ENCODE peak calls at places on chromosomes 16 and 17, in six cellular contexts. One of them, this sample, is unnamed. For H3K36me3 and H3K4me1, the result is how much of the 10 kb centered on the place peaks cover.

GRCh38 chr16:3908951-3909437 is 28.5 kb upstream of the CREBBP start:
- DNase-seq in kidney: no peak
- DNase-seq in IMR-90: no peak
- DNase-seq in CD8-positive, alpha-beta memory T cell: no peak
- DNase-seq in uterus: no peak
- DNase-seq in colonic mucosa: no peak
- DNase-seq in this sample: no peak

GRCh38 chr17:10604521-10604920 is 52.6 kb downstream of the MYH3 start:
- DNase-seq in kidney: no peak
- DNase-seq in IMR-90: no peak
- DNase-seq in CD8-positive, alpha-beta memory T cell: no peak
- DNase-seq in uterus: no peak
- DNase-seq in colonic mucosa: no peak
- DNase-seq in this sample: no peak

GRCh38 chr17:82351713-82352488 is 7.1 kb upstream of the TEX19 start:
- DNase-seq in kidney: peak
- DNase-seq in IMR-90: peak
- DNase-seq in CD8-positive, alpha-beta memory T cell: peak
- DNase-seq in uterus: peak
- DNase-seq in colonic mucosa: peak
- DNase-seq in this sample: peak

GRCh38 chr16:57240872-57241271 is 4.2 kb upstream of the ARL2BP start:
- DNase-seq in kidney: no peak
- DNase-seq in IMR-90: no peak
- DNase-seq in CD8-positive, alpha-beta memory T cell: no peak
- DNase-seq in uterus: no peak
- DNase-seq in colonic mucosa: no peak
- DNase-seq in this sample: no peak

GRCh38 chr17:66790476-66791061 is 44.3 kb upstream of the CACNG5 start:
- DNase-seq in kidney: no peak
- DNase-seq in IMR-90: no peak
- DNase-seq in CD8-positive, alpha-beta memory T cell: no peak
- DNase-seq in uterus: peak
- DNase-seq in colonic mucosa: no peak
- DNase-seq in this sample: no peak

GRCh38 chr16:28556914-28557320 is 3.2 kb downstream of the SGF29 start:
- DNase-seq in kidney: no peak
- DNase-seq in IMR-90: no peak
- DNase-seq in CD8-positive, alpha-beta memory T cell: no peak
- DNase-seq in uterus: no peak
- DNase-seq in colonic mucosa: no peak
- DNase-seq in this sample: no peak

GRCh38 chr16:84423416-84423837 is 55.1 kb downstream of the ATP2C2 start:
- DNase-seq in kidney: no peak
- DNase-seq in IMR-90: peak
- DNase-seq in CD8-positive, alpha-beta memory T cell: no peak
- DNase-seq in uterus: no peak
- DNase-seq in colonic mucosa: peak
- DNase-seq in this sample: no peak

GRCh38 chr17:50087246-50087911 is 7.8 kb upstream of the PDK2 start:
- DNase-seq in kidney: peak
- DNase-seq in IMR-90: peak
- DNase-seq in CD8-positive, alpha-beta memory T cell: peak
- DNase-seq in uterus: peak
- DNase-seq in colonic mucosa: peak
- DNase-seq in this sample: peak

GRCh38 chr16:67207857-67208524 is 9.1 kb downstream of the ELMO3 start:
- DNase-seq in kidney: peak
- DNase-seq in IMR-90: peak
- DNase-seq in CD8-positive, alpha-beta memory T cell: peak
- DNase-seq in uterus: no peak
- DNase-seq in colonic mucosa: no peak
- DNase-seq in this sample: no peak

GRCh38 chr17:50604470-50604869 is 30.2 kb upstream of the ABCC3 start:
- DNase-seq in kidney: peak
- DNase-seq in IMR-90: peak
- DNase-seq in CD8-positive, alpha-beta memory T cell: no peak
- DNase-seq in uterus: peak
- DNase-seq in colonic mucosa: peak
- DNase-seq in this sample: no peak

GRCh38 chr16:22016927-22017326 is 9.0 kb downstream of the MOSMO start:
- DNase-seq in kidney: no peak
- DNase-seq in IMR-90: no peak
- DNase-seq in CD8-positive, alpha-beta memory T cell: no peak
- DNase-seq in uterus: no peak
- DNase-seq in colonic mucosa: no peak
- DNase-seq in this sample: no peak

GRCh38 chr16:89945654-89946053 is 2.9 kb upstream of the DEF8 start:
- DNase-seq in kidney: no peak
- DNase-seq in IMR-90: no peak
- DNase-seq in CD8-positive, alpha-beta memory T cell: no peak
- DNase-seq in uterus: no peak
- DNase-seq in colonic mucosa: no peak
- DNase-seq in this sample: no peak

GRCh38 chr16:66551362-66551761 is 1.0 kb upstream of the CKLF start:
- DNase-seq in kidney: no peak
- DNase-seq in IMR-90: peak
- DNase-seq in CD8-positive, alpha-beta memory T cell: peak
- DNase-seq in uterus: no peak
- DNase-seq in colonic mucosa: peak
- DNase-seq in this sample: peak

GRCh38 chr16:49491111-49491670 is 117.6 kb downstream of the C16orf78 start:
- DNase-seq in kidney: no peak
- DNase-seq in IMR-90: no peak
- DNase-seq in CD8-positive, alpha-beta memory T cell: no peak
- DNase-seq in uterus: no peak
- DNase-seq in colonic mucosa: no peak
- DNase-seq in this sample: no peak

GRCh38 chr16:57029161-57030160 is 40.1 kb downstream of the NLRC5 start:
- DNase-seq in kidney: no peak
- DNase-seq in IMR-90: peak
- DNase-seq in CD8-positive, alpha-beta memory T cell: peak
- DNase-seq in uterus: no peak
- DNase-seq in colonic mucosa: no peak
- DNase-seq in this sample: no peak

GRCh38 chr16:87188104-87188503 is 129.1 kb downstream of the C16orf95 start:
- DNase-seq in kidney: no peak
- DNase-seq in IMR-90: no peak
- DNase-seq in CD8-positive, alpha-beta memory T cell: no peak
- DNase-seq in uterus: no peak
- DNase-seq in colonic mucosa: no peak
- DNase-seq in this sample: no peak

GRCh38 chr17:57111386-57111785 is 26.3 kb downstream of the AKAP1 start:
- DNase-seq in kidney: no peak
- DNase-seq in IMR-90: no peak
- DNase-seq in CD8-positive, alpha-beta memory T cell: no peak
- DNase-seq in uterus: no peak
- DNase-seq in colonic mucosa: no peak
- DNase-seq in this sample: no peak

GRCh38 chr16:52861614-52862022 is 191.1 kb downstream of the CHD9NB start:
- DNase-seq in kidney: no peak
- DNase-seq in IMR-90: no peak
- DNase-seq in CD8-positive, alpha-beta memory T cell: no peak
- DNase-seq in uterus: no peak
- DNase-seq in colonic mucosa: peak
- DNase-seq in this sample: no peak

GRCh38 chr17:37844158-37844976 is 79.8 kb upstream of the TBC1D3K start:
- DNase-seq in kidney: peak
- DNase-seq in IMR-90: peak
- DNase-seq in CD8-positive, alpha-beta memory T cell: peak
- DNase-seq in uterus: no peak
- DNase-seq in colonic mucosa: peak
- DNase-seq in this sample: no peak

GRCh38 chr17:39199986-39200879 is at the start of gene RPL19:
- DNase-seq in kidney: peak
- DNase-seq in IMR-90: peak
- DNase-seq in CD8-positive, alpha-beta memory T cell: peak
- DNase-seq in uterus: peak
- DNase-seq in colonic mucosa: peak
- DNase-seq in this sample: peak

GRCh38 chr17:55278173-55278748 is 13.5 kb downstream of the HLF start:
- DNase-seq in kidney: no peak
- DNase-seq in IMR-90: no peak
- DNase-seq in CD8-positive, alpha-beta memory T cell: no peak
- DNase-seq in uterus: no peak
- DNase-seq in colonic mucosa: no peak
- DNase-seq in this sample: no peak

GRCh38 chr17:55279203-55279602 is 14.4 kb downstream of the HLF start:
- DNase-seq in kidney: no peak
- DNase-seq in IMR-90: no peak
- DNase-seq in CD8-positive, alpha-beta memory T cell: no peak
- DNase-seq in uterus: no peak
- DNase-seq in colonic mucosa: no peak
- DNase-seq in this sample: no peak

GRCh38 chr17:55281592-55282378 is 17.0 kb downstream of the HLF start:
- DNase-seq in kidney: no peak
- DNase-seq in IMR-90: no peak
- DNase-seq in CD8-positive, alpha-beta memory T cell: no peak
- DNase-seq in uterus: no peak
- DNase-seq in colonic mucosa: no peak
- DNase-seq in this sample: no peak

GRCh38 chr17:55282379-55282702 is 17.6 kb downstream of the HLF start:
- DNase-seq in kidney: no peak
- DNase-seq in IMR-90: no peak
- DNase-seq in CD8-positive, alpha-beta memory T cell: no peak
- DNase-seq in uterus: no peak
- DNase-seq in colonic mucosa: no peak
- DNase-seq in this sample: no peak

DNA sequence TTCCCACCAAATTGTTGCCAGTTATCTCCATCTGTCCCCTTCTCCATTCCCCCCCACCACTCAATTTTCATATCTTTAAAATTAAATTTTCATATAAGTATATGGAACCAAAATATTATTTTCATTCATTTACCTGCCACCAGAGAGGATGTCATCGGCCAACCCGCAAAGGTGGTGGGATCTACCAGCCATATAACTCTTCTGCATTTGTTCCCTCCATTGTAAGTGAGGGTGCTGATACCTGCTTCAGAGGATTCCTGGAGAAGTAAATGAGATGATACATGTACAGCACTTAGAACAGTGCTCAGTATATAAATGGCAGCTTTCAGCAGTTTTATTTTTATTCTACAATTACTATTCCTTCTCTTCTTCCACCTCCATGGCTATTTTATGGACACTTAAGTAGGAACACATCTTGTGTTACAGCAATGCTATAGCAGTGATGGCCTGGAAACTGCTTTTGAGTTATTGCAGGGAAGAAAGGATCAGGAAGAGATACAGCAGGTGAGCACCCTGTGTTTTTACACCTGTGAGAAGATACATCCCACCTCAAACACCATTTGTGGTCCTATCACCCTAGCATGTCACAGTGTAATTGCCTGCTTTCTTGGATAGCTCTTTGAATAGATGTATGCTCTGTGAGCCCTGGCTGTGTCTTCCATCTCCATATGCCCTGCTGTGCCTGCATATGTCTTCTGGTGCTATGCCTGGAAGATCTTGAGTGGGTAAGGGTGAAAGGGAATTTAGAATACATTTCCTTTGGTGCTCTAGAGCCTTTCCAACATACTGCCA is 15.2 kb downstream of the HLF start:
- DNase-seq in kidney: no peak
- DNase-seq in IMR-90: no peak
- DNase-seq in CD8-positive, alpha-beta memory T cell: no peak
- DNase-seq in uterus: no peak
- DNase-seq in colonic mucosa: no peak
- DNase-seq in this sample: no peak
- H3K27ac ChIP-seq in kidney: no peak
- H3K27ac ChIP-seq in IMR-90: no peak
- H3K27ac ChIP-seq in CD8-positive, alpha-beta memory T cell: no peak
- H3K27ac ChIP-seq in uterus: no peak
- H3K27ac ChIP-seq in colonic mucosa: no peak
- H3K27ac ChIP-seq in this sample: no peak

GRCh38 chr17:35265071-35265470 is 22.2 kb downstream of the SLFN5 start:
- DNase-seq in kidney: no peak
- DNase-seq in IMR-90: no peak
- DNase-seq in CD8-positive, alpha-beta memory T cell: no peak
- DNase-seq in uterus: no peak
- DNase-seq in colonic mucosa: no peak
- DNase-seq in this sample: no peak
- H3K36me3 ChIP-seq in kidney: under half
- H3K36me3 ChIP-seq in IMR-90: half or more
- H3K36me3 ChIP-seq in CD8-positive, alpha-beta memory T cell: under half
- H3K36me3 ChIP-seq in uterus: under half
- H3K36me3 ChIP-seq in colonic mucosa: under half
- H3K36me3 ChIP-seq in this sample: half or more

DNA sequence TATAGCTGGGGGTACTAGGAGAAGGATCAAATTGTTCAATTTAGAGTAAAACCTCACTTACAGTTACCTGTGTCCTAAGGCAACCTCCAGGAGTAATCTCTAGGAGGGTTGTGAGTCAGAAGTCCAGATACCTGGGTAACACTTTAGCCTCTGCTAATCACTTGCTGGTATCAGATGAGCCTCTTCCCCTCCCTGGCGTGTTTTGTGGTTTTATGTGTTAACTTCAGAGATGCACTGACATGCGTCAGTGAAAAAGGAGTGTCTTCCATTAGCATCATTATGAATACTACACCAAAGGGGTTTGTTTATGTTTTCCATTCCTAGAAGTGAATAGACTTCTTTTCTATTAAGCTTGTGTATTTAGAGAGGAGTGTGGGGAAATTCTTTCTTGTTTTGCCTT is 208.2 kb downstream of the FTO start:
- DNase-seq in kidney: no peak
- DNase-seq in IMR-90: no peak
- DNase-seq in CD8-positive, alpha-beta memory T cell: peak
- DNase-seq in uterus: no peak
- DNase-seq in colonic mucosa: no peak
- DNase-seq in this sample: peak
- H3K4me1 ChIP-seq in kidney: under half
- H3K4me1 ChIP-seq in IMR-90: under half
- H3K4me1 ChIP-seq in CD8-positive, alpha-beta memory T cell: under half
- H3K4me1 ChIP-seq in uterus: under half
- H3K4me1 ChIP-seq in colonic mucosa: under half
- H3K4me1 ChIP-seq in this sample: under half

DNA sequence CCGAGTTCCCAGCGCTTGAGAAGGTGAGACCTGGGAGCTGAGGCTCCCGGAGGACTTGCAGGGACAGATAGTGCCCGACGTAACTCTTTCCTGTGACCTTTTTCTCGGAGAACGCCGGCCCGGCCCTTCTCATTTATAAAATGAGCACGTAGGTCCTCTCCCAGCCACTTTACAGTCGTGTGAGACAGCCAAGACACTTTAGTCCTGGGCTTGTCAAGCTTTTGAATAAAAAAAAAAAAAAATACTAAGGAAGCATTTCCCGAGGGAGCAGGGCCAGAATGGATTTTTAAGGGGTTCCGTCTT is 241 bp downstream of the DRC3 start:
- DNase-seq in kidney: no peak
- DNase-seq in IMR-90: no peak
- DNase-seq in CD8-positive, alpha-beta memory T cell: no peak
- DNase-seq in uterus: no peak
- DNase-seq in colonic mucosa: no peak
- DNase-seq in this sample: no peak
- H3K27ac ChIP-seq in kidney: peak
- H3K27ac ChIP-seq in IMR-90: no peak
- H3K27ac ChIP-seq in CD8-positive, alpha-beta memory T cell: peak
- H3K27ac ChIP-seq in uterus: peak
- H3K27ac ChIP-seq in colonic mucosa: peak
- H3K27ac ChIP-seq in this sample: peak